ENCODE peak calls at places on chromosomes 7 and 10, in six cellular contexts. Q is GM12891, C is HepG2, I is H1, E is GM12878, D is K562. W is an unnamed sample.
A peak's percentile ranks its signal among the peaks of the same experiment; 100 is the strongest.

GRCh38 chr10:86327954-86328705 is 38.5 kb downstream of the GRID1 start:
- DNase-seq in Q (no peak), C (no peak), I (no peak), E (no peak), D (no peak), W (no peak)

GRCh38 chr10:132066186-132066585 is 440 bp downstream of the JAKMIP3 start:
- DNase-seq in Q (no peak), C (no peak), I (no peak), E (no peak), D (no peak), W (no peak)

GRCh38 chr10:64733980-64734379 is 1212.8 kb downstream of the REEP3 start:
- DNase-seq in Q (no peak), C (peak; percentile 32), I (no peak), E (no peak), D (no peak), W (no peak)

GRCh38 chr10:132162590-132163277 is 24.0 kb upstream of the DPYSL4 start:
- DNase-seq in Q (no peak), C (no peak), I (no peak), E (no peak), D (no peak), W (no peak)

GRCh38 chr7:107398161-107398560 is 71.7 kb upstream of the GPR22 start:
- DNase-seq in Q (no peak), C (no peak), I (no peak), E (no peak), D (no peak), W (no peak)

GRCh38 chr7:134940711-134941110 is 45.6 kb upstream of the AGBL3 start:
- DNase-seq in Q (no peak), C (no peak), I (no peak), E (no peak), D (no peak), W (no peak)

GRCh38 chr7:93799750-93800357 is 90.7 kb downstream of the TFPI2 start:
- DNase-seq in Q (no peak), C (no peak), I (no peak), E (no peak), D (no peak), W (no peak)

GRCh38 chr10:126867567-126868365 is 37.5 kb upstream of the DOCK1 start:
- DNase-seq in Q (no peak), C (no peak), I (no peak), E (no peak), D (no peak), W (no peak)

GRCh38 chr7:106126170-106126938 is 14.2 kb upstream of the SYPL1 start:
- DNase-seq in Q (no peak), C (no peak), I (no peak), E (no peak), D (no peak), W (no peak)

GRCh38 chr7:23369695-23370404 is 70.7 kb downstream of the MALSU1 start:
- DNase-seq in Q (no peak), C (no peak), I (no peak), E (no peak), D (no peak), W (no peak)

GRCh38 chr7:23372671-23373070 is 73.5 kb downstream of the MALSU1 start:
- DNase-seq in Q (no peak), C (no peak), I (no peak), E (no peak), D (no peak), W (no peak)

GRCh38 chr7:23369100-23369499 is 70.0 kb downstream of the MALSU1 start:
- DNase-seq in Q (no peak), C (no peak), I (no peak), E (no peak), D (no peak), W (no peak)

GRCh38 chr7:23377134-23377533 is 78.0 kb downstream of the MALSU1 start:
- DNase-seq in Q (no peak), C (no peak), I (no peak), E (no peak), D (no peak), W (no peak)

GRCh38 chr7:23373151-23374004 is 74.2 kb downstream of the MALSU1 start:
- DNase-seq in Q (no peak), C (no peak), I (no peak), E (peak; percentile 76), D (no peak), W (peak; percentile 26)
- TF ChIP-seq POLR2A in Q (no peak), C (no peak), I (no peak), E (no peak), D (no peak), W (no peak)

GRCh38 chr7:42198296-42198695 is 38.7 kb downstream of the GLI3 start:
- DNase-seq in Q (no peak), C (no peak), I (no peak), E (no peak), D (no peak), W (no peak)
- TF ChIP-seq POLR2AphosphoS5 in Q (no peak), C (no peak), I (no peak), E (no peak), D (no peak), W (no peak)

DNA sequence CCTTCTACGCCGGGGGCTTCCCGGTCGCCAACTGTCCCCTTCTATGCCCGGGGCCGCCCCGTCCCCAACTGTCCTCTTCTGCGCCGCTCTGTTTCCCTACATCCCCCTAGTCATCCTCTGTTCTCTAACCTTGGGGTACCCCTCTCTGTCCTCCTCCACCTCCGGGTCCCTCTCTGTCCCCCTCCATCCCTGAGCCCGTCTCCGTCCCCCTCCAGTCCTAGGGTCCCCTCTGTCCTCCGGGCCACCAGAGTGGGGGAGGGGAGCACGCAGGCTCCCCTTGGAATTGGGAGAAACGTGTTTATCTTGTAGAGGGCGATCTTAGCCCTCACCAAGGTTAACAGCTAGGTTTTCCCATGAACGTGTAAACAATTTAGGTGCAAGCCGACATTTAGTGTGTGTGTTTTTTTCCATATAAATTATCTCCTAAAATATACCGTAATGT is 861 bp upstream of the KLF6 start:
- DNase-seq in Q (no peak), C (no peak), I (no peak), E (no peak), D (no peak), W (no peak)
- TF ChIP-seq TAF1 in Q (no peak), C (no peak), I (no peak), E (no peak), D (no peak), W (no peak)

GRCh38 chr7:69260023-69260422 is 338.3 kb upstream of the AUTS2 start:
- DNase-seq in Q (no peak), C (no peak), I (no peak), E (no peak), D (no peak), W (no peak)
- TF ChIP-seq POLR2A in Q (no peak), C (no peak), I (no peak), E (no peak), D (no peak), W (no peak)

GRCh38 chr10:114400091-114400490 is 4.2 kb downstream of the AFAP1L2 start:
- DNase-seq in Q (no peak), C (no peak), I (no peak), E (no peak), D (no peak), W (no peak)

GRCh38 chr10:114402233-114402632 is 2.1 kb downstream of the AFAP1L2 start:
- DNase-seq in Q (no peak), C (no peak), I (no peak), E (no peak), D (no peak), W (no peak)

GRCh38 chr10:114402871-114403544 is 1.3 kb downstream of the AFAP1L2 start:
- DNase-seq in Q (no peak), C (no peak), I (no peak), E (no peak), D (no peak), W (no peak)

GRCh38 chr10:114399576-114399975 is 4.7 kb downstream of the AFAP1L2 start:
- DNase-seq in Q (no peak), C (no peak), I (no peak), E (no peak), D (no peak), W (no peak)

GRCh38 chr10:114401195-114401741 is 3.0 kb downstream of the AFAP1L2 start:
- DNase-seq in Q (no peak), C (no peak), I (no peak), E (no peak), D (no peak), W (no peak)
- TF ChIP-seq POLR2AphosphoS5 in Q (no peak), C (no peak), I (no peak), E (no peak), D (no peak), W (no peak)